ENCODE peak calls at places on chromosomes 16 and 17, in five cellular contexts. C, O, F, Y and B are unnamed samples.

GRCh38 chr17:6099492-6099891 is 29.3 kb downstream of the WSCD1 start:
- DNase-seq in O (no peak), F (no peak), Y (no peak), C (no peak), B (no peak)

GRCh38 chr16:68257906-68258800 is 6.2 kb upstream of the SLC7A6 start:
- DNase-seq in Y (no peak), F (no peak), C (no peak), O (peak; percentile 52), B (no peak)

GRCh38 chr17:40068917-40069750 is 6.4 kb downstream of the THRA start:
- DNase-seq in Y (peak; percentile 85), O (peak; percentile 26), C (peak; percentile 65), F (peak; percentile 93), B (peak; percentile 70)

GRCh38 chr17:65029605-65030308 is 26.8 kb downstream of the GNA13 start:
- DNase-seq in C (no peak), O (no peak), F (no peak), Y (no peak), B (no peak)

GRCh38 chr16:10156111-10156510 is 26.1 kb downstream of the GRIN2A start:
- DNase-seq in O (no peak), C (no peak), Y (no peak), F (no peak), B (no peak)

GRCh38 chr17:5642752-5643151 is 58.4 kb upstream of the NLRP1 start:
- DNase-seq in C (no peak), F (no peak), O (no peak), Y (no peak), B (no peak)

GRCh38 chr16:66486773-66487579 is 59.9 kb downstream of the BEAN1 start:
- DNase-seq in O (peak; percentile 70), F (peak; percentile 24), Y (no peak), C (no peak), B (no peak)

GRCh38 chr17:7391307-7391706 is 3.0 kb downstream of the PLSCR3 start:
- DNase-seq in Y (no peak), F (no peak), O (no peak), C (no peak), B (no peak)

GRCh38 chr17:67779098-67779672 is 46.1 kb upstream of the BPTF start:
- DNase-seq in Y (peak; percentile 72), O (peak; percentile 4), C (peak; percentile 55), F (peak; percentile 44), B (peak; percentile 51)

GRCh38 chr17:79248843-79249242 is 174.2 kb downstream of the ENGASE start:
- DNase-seq in Y (no peak), F (no peak), O (no peak), C (no peak), B (no peak)

GRCh38 chr17:21453144-21453982 is 77.2 kb downstream of the KCNJ12 start:
- DNase-seq in C (no peak), Y (no peak), F (no peak), O (no peak), B (no peak)

GRCh38 chr16:1310832-1311200 is 1.4 kb downstream of the UBE2I start:
- DNase-seq in O (no peak), F (peak; percentile 29), Y (no peak), C (no peak), B (no peak)

GRCh38 chr16:89422905-89423630 is 67.3 kb downstream of the ANKRD11 start:
- DNase-seq in Y (no peak), C (peak; percentile 64), O (peak; percentile 45), F (no peak), B (peak; percentile 70)

GRCh38 chr17:82753516-82753915 is 1.7 kb downstream of the TBCD start:
- DNase-seq in Y (no peak), C (no peak), O (no peak), F (no peak), B (no peak)

GRCh38 chr16:13873835-13874438 is 46.0 kb upstream of the ERCC4 start:
- DNase-seq in Y (peak; percentile 29), O (peak; percentile 25), F (no peak), C (no peak), B (no peak)

GRCh38 chr17:27612160-27612767 is 18.7 kb upstream of the LGALS9 start:
- DNase-seq in F (no peak), O (peak; percentile 15), Y (no peak), C (no peak), B (no peak)

GRCh38 chr16:73033271-73033998 is 14.5 kb downstream of the ZFHX3 start:
- DNase-seq in O (no peak), C (no peak), Y (no peak), F (no peak), B (no peak)

GRCh38 chr16:66223176-66223780 is 143.2 kb upstream of the CDH5 start:
- DNase-seq in C (no peak), F (no peak), O (peak; percentile 28), Y (no peak), B (no peak)

GRCh38 chr17:50133028-50133768 is 3.2 kb upstream of the SAMD14 start:
- DNase-seq in Y (no peak), F (no peak), C (no peak), O (no peak), B (no peak)

GRCh38 chr16:67873435-67874146 is 739 bp downstream of the EDC4 start:
- DNase-seq in Y (no peak), O (no peak), C (no peak), F (no peak), B (no peak)

GRCh38 chr17:27282054-27282501 is 11.8 kb upstream of the WSB1 start:
- DNase-seq in F (no peak), C (peak; percentile 49), Y (no peak), O (no peak), B (peak; percentile 41)

GRCh38 chr16:4178468-4179010 is 62.3 kb upstream of the ADCY9 start:
- DNase-seq in F (no peak), C (no peak), O (no peak), Y (no peak), B (no peak)

GRCh38 chr17:64326420-64327054 is 63.5 kb upstream of the TEX2 start:
- DNase-seq in C (no peak), F (peak; percentile 44), O (peak; percentile 43), Y (no peak), B (no peak)

GRCh38 chr17:62892069-62892675 is 73.9 kb upstream of the TANC2 start:
- DNase-seq in Y (no peak), C (no peak), F (no peak), O (no peak), B (no peak)

GRCh38 chr16:30780549-30780948 is 6.5 kb downstream of the ZNF629 start:
- DNase-seq in C (no peak), F (no peak), Y (no peak), O (no peak), B (no peak)

GRCh38 chr17:81258292-81258691 is 19.2 kb downstream of the NDUFAF8 start:
- DNase-seq in O (no peak), F (no peak), Y (no peak), C (no peak), B (no peak)

GRCh38 chr16:68356919-68357286 is 46.1 kb downstream of the PRMT7 start:
- DNase-seq in Y (no peak), F (no peak), O (no peak), C (no peak), B (no peak)

GRCh38 chr17:61371606-61372005 is 28.0 kb upstream of the TBX2 start:
- DNase-seq in F (no peak), C (no peak), Y (no peak), O (no peak), B (no peak)

GRCh38 chr17:40056379-40057005 is 2.3 kb upstream of the MED24 start:
- DNase-seq in C (no peak), F (no peak), O (no peak), Y (no peak), B (no peak)

GRCh38 chr17:1779571-1780074 is 17.8 kb downstream of the SERPINF1 start:
- DNase-seq in F (peak; percentile 61), Y (no peak), C (no peak), O (peak; percentile 83), B (no peak)

GRCh38 chr17:37400505-37400904 is 6.1 kb downstream of the ACACA start:
- DNase-seq in F (no peak), C (no peak), O (no peak), Y (no peak), B (no peak)

GRCh38 chr17:6138761-6139446 is 68.7 kb downstream of the WSCD1 start:
- DNase-seq in F (no peak), Y (no peak), C (no peak), O (no peak), B (no peak)

GRCh38 chr17:29616300-29617048 is 6.2 kb downstream of the CORO6 start:
- DNase-seq in F (no peak), C (no peak), Y (no peak), O (no peak), B (no peak)

GRCh38 chr16:51376080-51376479 is 225.0 kb upstream of the SALL1 start:
- DNase-seq in Y (no peak), C (no peak), F (no peak), O (no peak), B (no peak)
- TF ChIP-seq CTCF in Y (peak; percentile 21), C (no peak), F (no peak), O (no peak), B (no peak)

GRCh38 chr17:42979511-42980273 is at the start of gene PTGES3L:
- DNase-seq in O (no peak), F (no peak), Y (peak; percentile 88), C (peak; percentile 82), B (peak; percentile 78)
- TF ChIP-seq CTCF in O (no peak), F (no peak), Y (no peak), C (no peak), B (no peak)

DNA sequence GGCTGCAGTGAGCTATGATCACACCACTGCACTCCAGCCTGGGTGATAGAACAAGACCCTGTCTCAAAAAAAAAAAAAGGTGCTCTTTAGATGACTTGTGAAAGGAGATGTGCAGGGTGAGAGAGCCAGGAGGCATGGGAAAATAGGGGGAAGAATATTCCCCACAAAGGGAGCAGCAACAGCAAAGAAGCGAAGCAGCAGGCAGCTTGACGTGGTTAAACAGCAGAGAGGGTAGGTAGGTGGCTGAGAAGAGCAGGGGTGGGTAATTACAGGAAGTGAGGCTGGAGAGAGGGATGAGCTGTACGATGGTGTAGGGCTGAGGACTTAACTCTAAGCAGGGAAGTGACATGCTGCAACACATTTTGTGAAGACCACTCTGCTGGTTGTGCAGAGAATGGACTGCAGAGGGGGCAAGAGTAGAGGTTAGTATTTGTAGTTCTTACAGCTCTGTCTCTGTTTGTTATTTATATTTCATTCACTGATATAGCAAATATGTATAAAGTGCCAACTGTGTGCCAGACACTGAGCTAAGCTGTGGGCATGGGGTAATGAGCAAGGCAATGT is 1.6 kb downstream of the HEATR3 start:
- DNase-seq in C (peak; percentile 43), Y (peak; percentile 48), O (peak; percentile 40), F (no peak), B (peak; percentile 41)
- TF ChIP-seq CTCF in C (peak; percentile 60), Y (peak; percentile 59), O (peak; percentile 44), F (no peak), B (peak; percentile 65)

DNA sequence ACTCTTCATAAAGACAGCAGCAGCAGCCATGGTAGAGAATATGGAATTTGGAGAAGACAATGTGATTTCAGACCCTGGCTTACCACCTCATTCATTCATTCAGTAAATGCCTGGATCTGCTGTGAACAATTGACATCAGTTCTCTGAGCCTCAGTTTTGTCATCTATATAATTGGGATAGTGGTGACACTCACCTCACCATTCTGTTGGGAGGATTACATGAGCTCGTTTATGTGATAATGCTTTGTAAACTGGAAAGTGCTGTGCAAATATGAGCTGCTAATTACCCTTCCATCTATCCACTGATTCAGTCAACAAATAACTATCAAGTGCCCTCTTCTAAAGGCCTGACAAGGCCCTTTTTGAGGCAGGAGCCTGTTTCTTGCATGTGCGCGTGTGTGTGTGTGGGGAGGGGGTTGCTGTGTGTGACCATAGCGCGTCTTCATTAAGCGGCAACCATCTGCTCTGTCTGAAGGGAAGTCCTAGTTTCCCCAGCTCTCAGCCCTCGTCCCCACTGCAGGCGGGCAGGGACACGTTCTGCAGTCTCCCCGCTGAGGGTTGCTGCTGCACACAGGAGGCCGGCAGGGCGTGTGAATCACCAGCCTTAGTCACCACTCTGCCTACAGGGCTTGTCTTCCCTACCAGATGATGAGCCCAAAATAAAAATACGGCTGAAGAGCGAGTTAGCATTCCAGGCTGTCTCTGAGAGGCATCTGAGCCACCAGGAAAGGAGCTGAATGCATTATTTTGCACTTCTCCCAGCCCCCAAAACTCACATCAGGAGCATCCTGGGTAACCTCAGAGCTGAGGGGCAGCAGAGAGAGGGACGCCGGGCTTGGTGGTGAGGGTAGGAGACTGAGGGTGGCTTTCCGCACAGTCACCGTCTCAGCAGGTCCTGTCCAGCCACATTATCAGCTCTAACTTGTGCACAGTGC is 19.9 kb downstream of the ARL4D start:
- DNase-seq in O (peak; percentile 96), C (no peak), F (no peak), Y (peak; percentile 97), B (no peak)
- TF ChIP-seq CTCF in O (peak; percentile 9), C (no peak), F (no peak), Y (peak; percentile 19), B (no peak)